ENCODE peak calls at places on chromosomes 1 and 21, in eight cellular contexts. T is OCI-LY7, S is GM23338, I is GM23248, R is mesenchymal stem cell, M is fibroblast of lung, E is mammary epithelial cell, B is neural progenitor cell. K is an unnamed sample. For H3K4me1, the result is how much of the 10 kb centered on the place peaks cover.

GRCh38 chr1:102535829-102536505 is 539.2 kb upstream of the OLFM3 start:
- DNase-seq in E (no peak), S (no peak), R (no peak), T (no peak), I (no peak), M (no peak), B (no peak), K (no peak)

GRCh38 chr1:1847061-1847460 is 43.8 kb downstream of the GNB1 start:
- DNase-seq in B (no peak), R (no peak), T (no peak), S (no peak), E (no peak), M (no peak), I (no peak), K (no peak)

GRCh38 chr21:43853851-43854772 is 10.9 kb upstream of the AGPAT3 start:
- DNase-seq in E (no peak), M (no peak), B (no peak), T (no peak), I (no peak), R (no peak), S (no peak), K (no peak)

GRCh38 chr1:34500451-34500850 is 254.4 kb upstream of the GJB5 start:
- DNase-seq in R (no peak), T (no peak), E (no peak), I (peak), M (peak), B (peak), S (peak), K (peak)

GRCh38 chr1:157073944-157074685 is 25.5 kb downstream of the ETV3L start:
- DNase-seq in T (peak), R (peak), B (peak), I (peak), S (peak), E (peak), M (peak), K (peak)

GRCh38 chr1:24786191-24786590 is 40.9 kb downstream of the CLIC4 start:
- DNase-seq in T (no peak), M (peak), B (no peak), S (no peak), I (peak), E (peak), R (no peak), K (no peak)

GRCh38 chr21:17083084-17083483 is 429.8 kb upstream of the CXADR start:
- DNase-seq in R (no peak), B (no peak), M (no peak), S (no peak), E (no peak), T (no peak), I (no peak), K (no peak)

GRCh38 chr1:51572365-51572764 is 44.5 kb upstream of the OSBPL9 start:
- DNase-seq in M (no peak), B (no peak), I (no peak), T (no peak), S (no peak), R (no peak), E (no peak), K (no peak)

GRCh38 chr1:107430540-107431228 is 289.8 kb downstream of the NTNG1 start:
- DNase-seq in E (peak), S (peak), R (peak), T (peak), I (peak), M (peak), B (peak), K (peak)

GRCh38 chr1:3734602-3735001 is 17.6 kb upstream of the CCDC27 start:
- DNase-seq in T (no peak), R (no peak), E (no peak), M (no peak), S (no peak), I (no peak), B (no peak), K (no peak)

GRCh38 chr1:174953170-174953569 is 46.6 kb upstream of the CACYBP start:
- DNase-seq in E (no peak), I (no peak), B (no peak), M (no peak), R (no peak), T (no peak), S (no peak), K (no peak)

GRCh38 chr1:37605806-37606474 is 10.2 kb upstream of the GNL2 start:
- DNase-seq in I (peak), T (no peak), R (no peak), B (no peak), E (no peak), S (no peak), M (peak), K (no peak)

GRCh38 chr1:3869751-3870301 is 12.6 kb downstream of the DFFB start:
- DNase-seq in I (no peak), B (peak), T (no peak), M (peak), E (no peak), S (peak), R (peak), K (no peak)

GRCh38 chr1:110916669-110917306 is 43.8 kb downstream of the CD53 start:
- DNase-seq in S (no peak), R (peak), T (no peak), I (peak), M (peak), B (no peak), E (peak), K (no peak)

GRCh38 chr1:244970661-244971523 is 106.5 kb upstream of the HNRNPU start:
- DNase-seq in M (peak), B (peak), T (peak), R (peak), E (peak), I (peak), S (peak), K (peak)

GRCh38 chr1:107183011-107183410 is 42.2 kb downstream of the NTNG1 start:
- DNase-seq in E (peak), S (no peak), B (no peak), R (no peak), T (no peak), M (peak), I (peak), K (no peak)

GRCh38 chr1:208205216-208206013 is 38.8 kb downstream of the PLXNA2 start:
- DNase-seq in B (no peak), I (no peak), R (no peak), M (no peak), S (no peak), E (no peak), T (no peak), K (no peak)
- H3K4me1 ChIP-seq in B (under half), I (half or more), R (under half), M (under half), S (under half), E (half or more), T (under half), K (under half)

GRCh38 chr1:201376107-201376463 is 1.4 kb downstream of the TNNT2 start:
- DNase-seq in M (no peak), S (no peak), I (no peak), T (no peak), R (no peak), B (no peak), E (no peak), K (no peak)
- H3K4me2 ChIP-seq in M (no peak), S (peak), I (no peak), T (no peak), R (peak), B (peak), E (no peak), K (peak)

GRCh38 chr21:38490411-38491020 is 7.8 kb downstream of the ERG start:
- DNase-seq in S (no peak), E (no peak), M (no peak), B (no peak), T (no peak), R (no peak), I (no peak), K (no peak)
- H3K27ac ChIP-seq in S (peak), E (no peak), M (no peak), B (no peak), T (no peak), R (no peak), I (no peak), K (no peak)

GRCh38 chr1:12580054-12580887 is 37.7 kb downstream of the DHRS3 start:
- DNase-seq in S (no peak), I (peak), B (no peak), E (no peak), R (peak), M (peak), T (no peak), K (no peak)

GRCh38 chr1:12584900-12585525 is 33.0 kb downstream of the DHRS3 start:
- DNase-seq in M (no peak), R (no peak), E (no peak), T (no peak), S (no peak), B (no peak), I (no peak), K (no peak)

GRCh38 chr1:12581179-12581578 is 36.8 kb downstream of the DHRS3 start:
- DNase-seq in T (no peak), I (no peak), R (no peak), S (no peak), B (no peak), M (no peak), E (no peak), K (no peak)

GRCh38 chr1:12583484-12583883 is 34.5 kb downstream of the DHRS3 start:
- DNase-seq in I (no peak), E (no peak), R (no peak), M (no peak), S (no peak), B (no peak), T (no peak), K (no peak)

DNA sequence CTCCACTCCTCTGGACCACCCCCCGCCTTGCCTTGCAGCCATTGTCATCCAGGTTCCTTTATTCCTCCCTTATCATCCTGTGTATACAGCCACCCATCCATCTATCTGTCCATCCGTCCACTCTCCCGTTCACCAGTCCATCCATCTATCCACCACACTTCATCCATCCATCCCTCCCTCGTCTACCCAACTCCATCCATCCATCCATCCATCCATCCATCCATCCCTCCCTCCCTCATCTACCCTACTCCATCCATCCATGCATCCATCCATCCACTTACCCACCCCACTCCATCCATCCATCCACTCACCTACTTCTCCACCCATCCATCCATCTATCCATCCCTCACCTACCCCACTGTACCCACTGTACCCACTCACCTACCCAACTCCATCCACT is 35.4 kb downstream of the DHRS3 start:
- DNase-seq in I (no peak), B (no peak), R (no peak), M (no peak), T (no peak), E (no peak), S (no peak), K (no peak)
- H3K4me1 ChIP-seq in I (under half), B (under half), R (under half), M (under half), T (under half), E (under half), S (under half), K (under half)

GRCh38 chr1:22826630-22827580 is 116.3 kb downstream of the EPHB2 start:
- DNase-seq in E (peak), I (peak), S (peak), M (peak), R (peak), T (no peak), B (no peak), K (no peak)
- H3K4me2 ChIP-seq in E (peak), I (no peak), S (peak), M (peak), R (no peak), T (no peak), B (no peak), K (no peak)